ENCODE peak calls at places on chromosomes 2 and 18, in ten cellular contexts. K, Y, T, U, H, C, R, X, N and B are unnamed samples.

GRCh38 chr2:190791347-190791982 is 89.2 kb upstream of the GLS start:
- DNase-seq in K (peak; percentile 66), Y (no peak), T (no peak), U (no peak), H (peak; percentile 59), C (no peak), R (no peak), X (peak; percentile 96), N (peak; percentile 85), B (peak; percentile 81)

GRCh38 chr2:226862623-226863022 is 26.8 kb downstream of the RHBDD1 start:
- DNase-seq in K (no peak), Y (no peak), T (no peak), U (no peak), H (no peak), C (no peak), R (no peak), X (no peak), N (no peak), B (no peak)

GRCh38 chr2:219997341-219997851 is 370.0 kb downstream of the SLC4A3 start:
- DNase-seq in K (no peak), Y (no peak), T (no peak), U (peak; percentile 3), H (no peak), C (peak; percentile 10), R (no peak), X (no peak), N (peak; percentile 72), B (no peak)

GRCh38 chr2:30629866-30630265 is 177.4 kb downstream of the CAPN13 start:
- DNase-seq in K (no peak), Y (no peak), T (no peak), U (no peak), H (no peak), C (no peak), R (peak; percentile 41), X (no peak), N (no peak), B (no peak)

GRCh38 chr2:120236296-120236695 is 13.1 kb upstream of the TMEM185B start:
- DNase-seq in K (no peak), Y (peak; percentile 67), T (peak; percentile 40), U (no peak), H (no peak), C (no peak), R (no peak), X (no peak), N (no peak), B (peak; percentile 60)

GRCh38 chr2:229836847-229837246 is 85.0 kb downstream of the TRIP12 start:
- DNase-seq in K (no peak), Y (no peak), T (no peak), U (no peak), H (no peak), C (no peak), R (no peak), X (no peak), N (no peak), B (no peak)

GRCh38 chr18:55185391-55185790 is 226.1 kb upstream of the CCDC68 start:
- DNase-seq in K (no peak), Y (no peak), T (no peak), U (no peak), H (no peak), C (no peak), R (no peak), X (no peak), N (no peak), B (no peak)

GRCh38 chr2:174663572-174663971 is 66.0 kb upstream of the WIPF1 start:
- DNase-seq in K (no peak), Y (no peak), T (no peak), U (no peak), H (no peak), C (no peak), R (peak; percentile 45), X (peak; percentile 39), N (no peak), B (no peak)

GRCh38 chr2:101718993-101719571 is 21.6 kb downstream of the MAP4K4 start:
- DNase-seq in K (no peak), Y (no peak), T (no peak), U (no peak), H (no peak), C (no peak), R (no peak), X (no peak), N (no peak), B (no peak)

GRCh38 chr2:65438137-65438899 is 5.9 kb upstream of the SPRED2 start:
- DNase-seq in K (no peak), Y (no peak), T (no peak), U (no peak), H (no peak), C (no peak), R (no peak), X (no peak), N (no peak), B (no peak)

GRCh38 chr18:36544036-36544725 is 246.7 kb downstream of the FHOD3 start:
- DNase-seq in K (no peak), Y (no peak), T (peak; percentile 81), U (no peak), H (peak; percentile 33), C (peak; percentile 72), R (no peak), X (no peak), N (no peak), B (no peak)

GRCh38 chr2:55948176-55948921 is 24.8 kb upstream of the EFEMP1 start:
- DNase-seq in K (no peak), Y (no peak), T (no peak), U (no peak), H (no peak), C (no peak), R (no peak), X (no peak), N (no peak), B (no peak)

GRCh38 chr18:77804382-77804781 is 554.7 kb downstream of the GALR1 start:
- DNase-seq in K (no peak), Y (no peak), T (no peak), U (no peak), H (no peak), C (no peak), R (no peak), X (no peak), N (no peak), B (no peak)

GRCh38 chr2:236955675-236956618 is 129.7 kb upstream of the COPS8 start:
- DNase-seq in K (no peak), Y (peak; percentile 12), T (peak; percentile 17), U (no peak), H (no peak), C (no peak), R (no peak), X (no peak), N (no peak), B (peak; percentile 54)

GRCh38 chr2:80703532-80703931 is 399.0 kb upstream of the LRRTM1 start:
- DNase-seq in K (no peak), Y (no peak), T (no peak), U (no peak), H (no peak), C (no peak), R (no peak), X (no peak), N (no peak), B (no peak)